ENCODE peak calls at places on chromosomes 1 and 21, in ten cellular contexts. O is stomach, B is ovary, V is sigmoid colon, U is HepG2, A is A549, C is suprapubic skin, X is tibial nerve, I is esophagus muscularis mucosa, G is upper lobe of left lung. P is an unnamed sample.

GRCh38 chr1:224116131-224116530 is 2.2 kb downstream of the FBXO28 start:
- DNase-seq in U (peak), A (peak), B (no peak), X (no peak), V (no peak), O (no peak), C (no peak), I (no peak), G (no peak), P (no peak)

GRCh38 chr21:45387506-45387905 is 17.5 kb upstream of the COL18A1 start:
- DNase-seq in G (no peak), O (no peak), U (no peak), V (no peak), A (no peak), I (no peak), C (peak), X (no peak), B (peak), P (no peak)

GRCh38 chr1:6329392-6329791 is 64.2 kb downstream of the ACOT7 start:
- DNase-seq in X (no peak), U (no peak), I (no peak), B (no peak), C (no peak), O (no peak), G (no peak), A (no peak), V (peak), P (peak)

GRCh38 chr1:217017172-217017571 is 293.9 kb upstream of the ESRRG start:
- DNase-seq in G (no peak), I (no peak), U (no peak), V (no peak), X (no peak), B (no peak), C (no peak), A (no peak), O (no peak), P (no peak)

GRCh38 chr1:232462200-232462599 is 167.7 kb downstream of the SIPA1L2 start:
- DNase-seq in A (peak), X (no peak), G (no peak), I (no peak), C (no peak), O (no peak), B (no peak), U (no peak), V (no peak), P (no peak)

GRCh38 chr1:175073054-175073453 is 5.4 kb downstream of the TNN start:
- DNase-seq in G (no peak), A (no peak), B (no peak), U (no peak), V (no peak), O (no peak), C (no peak), X (peak), I (peak), P (no peak)

GRCh38 chr1:177469519-177469918 is 298.8 kb downstream of the BRINP2 start:
- DNase-seq in A (no peak), V (no peak), C (no peak), X (no peak), G (no peak), I (no peak), O (no peak), B (no peak), U (no peak), P (no peak)

GRCh38 chr1:242228991-242229390 is 230.1 kb upstream of the MAP1LC3C start:
- DNase-seq in B (no peak), C (no peak), O (no peak), V (no peak), I (no peak), G (no peak), U (no peak), X (no peak), A (no peak), P (no peak)

GRCh38 chr1:4076346-4076745 is 176.3 kb upstream of the C1orf174 start:
- DNase-seq in X (no peak), U (no peak), V (peak), I (no peak), A (no peak), B (no peak), O (peak), C (peak), G (peak), P (no peak)

GRCh38 chr1:206935491-206936067 is 10.7 kb downstream of the PIGR start:
- DNase-seq in B (no peak), G (peak), U (peak), O (peak), A (peak), C (no peak), I (no peak), V (no peak), X (no peak), P (peak)

GRCh38 chr1:4939266-4939665 is 284.9 kb downstream of the AJAP1 start:
- DNase-seq in V (no peak), A (no peak), G (no peak), I (no peak), O (no peak), U (no peak), B (no peak), C (no peak), X (no peak), P (no peak)

GRCh38 chr1:25879675-25880074 is 4.2 kb upstream of the PAQR7 start:
- DNase-seq in G (no peak), C (no peak), V (peak), U (no peak), X (no peak), O (peak), B (peak), A (no peak), I (no peak), P (no peak)

GRCh38 chr1:176193663-176194062 is 13.4 kb downstream of the COP1 start:
- DNase-seq in G (no peak), I (no peak), V (no peak), O (no peak), X (no peak), A (no peak), C (no peak), B (no peak), U (no peak), P (no peak)

GRCh38 chr21:39082656-39083376 is 100.4 kb downstream of the PSMG1 start:
- DNase-seq in V (no peak), U (peak), C (no peak), O (peak), X (no peak), A (no peak), G (no peak), B (no peak), I (no peak), P (peak)

GRCh38 chr1:245859510-245860114 is 647.5 kb downstream of the SMYD3 start:
- DNase-seq in O (no peak), U (no peak), C (no peak), G (no peak), V (no peak), A (peak), I (no peak), B (no peak), X (no peak), P (no peak)

GRCh38 chr1:38735651-38736161 is 123.9 kb downstream of the RRAGC start:
- DNase-seq in I (no peak), C (no peak), O (no peak), V (no peak), B (no peak), X (no peak), G (no peak), A (no peak), U (no peak), P (no peak)

GRCh38 chr21:44462090-44462833 is 7.0 kb downstream of the LRRC3 start:
- DNase-seq in I (no peak), V (peak), A (no peak), G (no peak), B (no peak), O (no peak), U (no peak), X (no peak), C (peak), P (no peak)

GRCh38 chr1:31866450-31866801 is 50.6 kb upstream of the SPOCD1 start:
- DNase-seq in I (no peak), X (no peak), A (no peak), U (no peak), B (no peak), C (no peak), O (no peak), V (no peak), G (no peak), P (no peak)

GRCh38 chr21:14876464-14876863 is 188.3 kb downstream of the NRIP1 start:
- DNase-seq in A (no peak), G (no peak), C (no peak), B (no peak), U (no peak), X (no peak), I (no peak), O (no peak), V (no peak), P (peak)

GRCh38 chr21:45599146-45599581 is 44.4 kb upstream of the PCBP3 start:
- DNase-seq in O (no peak), C (peak), V (peak), U (no peak), B (no peak), G (no peak), X (no peak), A (no peak), I (no peak), P (no peak)

GRCh38 chr1:222931018-222931417 is 116.2 kb downstream of the DISP1 start:
- DNase-seq in G (no peak), V (no peak), C (no peak), U (no peak), I (no peak), O (no peak), A (no peak), B (no peak), X (no peak), P (no peak)

GRCh38 chr1:244851546-244852231 is 12.7 kb downstream of the HNRNPU start:
- DNase-seq in A (no peak), X (no peak), U (no peak), V (no peak), C (no peak), I (no peak), B (no peak), O (no peak), G (no peak), P (no peak)

GRCh38 chr1:165845569-165845968 is 18.2 kb downstream of the UCK2 start:
- DNase-seq in U (no peak), A (no peak), O (no peak), X (no peak), I (no peak), V (no peak), G (no peak), B (no peak), C (no peak), P (no peak)

GRCh38 chr1:32468791-32469190 is 3.9 kb downstream of the ZBTB8B start:
- DNase-seq in X (no peak), V (no peak), U (no peak), G (no peak), I (no peak), C (no peak), A (no peak), O (no peak), B (no peak), P (no peak)

GRCh38 chr1:179380299-179380698 is 14.5 kb downstream of the AXDND1 start:
- DNase-seq in U (no peak), X (no peak), A (no peak), O (no peak), G (no peak), B (no peak), I (no peak), V (no peak), C (no peak), P (no peak)

GRCh38 chr1:224205438-224205840 is 22.4 kb downstream of the DEGS1 start:
- DNase-seq in C (no peak), G (no peak), O (no peak), I (no peak), B (no peak), U (peak), X (no peak), A (peak), V (no peak), P (no peak)

GRCh38 chr1:28510350-28511223 is 4.7 kb downstream of the RCC1 start:
- DNase-seq in V (no peak), G (no peak), B (no peak), U (peak), I (no peak), A (peak), O (no peak), C (no peak), X (no peak), P (no peak)
- TF ChIP-seq POLR2A in V (no peak), G (no peak), B (no peak), U (peak), I (no peak), A (no peak), O (no peak), C (no peak), X (no peak), P (no peak)

GRCh38 chr1:85297855-85298629 is 21.6 kb upstream of the BCL10 start:
- DNase-seq in A (peak), O (peak), X (peak), B (peak), C (no peak), I (no peak), V (no peak), U (peak), G (peak), P (no peak)
- TF ChIP-seq EP300 in A (peak), O (no peak), X (peak), B (no peak), C (no peak), I (no peak), V (no peak), U (no peak), G (peak), P (no peak)

GRCh38 chr1:185309566-185309965 is 7.5 kb downstream of the IVNS1ABP start:
- DNase-seq in A (no peak), V (no peak), U (no peak), C (no peak), G (no peak), I (no peak), X (peak), O (peak), B (no peak), P (no peak)
- H3K4me3 ChIP-seq in A (no peak), V (no peak), U (no peak), C (no peak), G (no peak), I (no peak), X (no peak), O (no peak), B (no peak), P (no peak)

DNA sequence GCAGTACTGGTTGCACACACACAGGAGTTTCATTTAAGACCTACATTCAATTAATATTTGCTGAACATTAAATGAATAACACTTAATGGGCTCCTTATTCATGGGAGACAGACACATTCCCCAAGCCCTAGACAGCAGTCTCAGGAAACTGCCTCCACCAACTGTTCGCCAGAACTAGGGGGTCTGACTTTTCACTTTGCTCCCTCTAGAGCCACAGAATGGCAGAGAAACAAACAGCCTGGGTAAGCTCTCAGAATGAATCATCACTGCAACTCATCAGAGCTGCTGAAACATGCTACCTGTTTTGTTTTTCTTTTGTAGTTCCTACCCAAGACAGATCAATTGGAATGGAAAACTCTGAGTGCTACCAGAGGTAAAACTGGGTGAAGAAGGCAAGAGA is 31.7 kb downstream of the ELK4 start:
- DNase-seq in C (no peak), B (no peak), G (no peak), U (no peak), O (no peak), V (no peak), X (no peak), A (no peak), I (peak), P (no peak)
- TF ChIP-seq POLR2A in C (no peak), B (no peak), G (no peak), U (no peak), O (no peak), V (no peak), X (no peak), A (no peak), I (no peak), P (no peak)

GRCh38 chr1:30801826-30802198 is 44.2 kb upstream of the LAPTM5 start:
- DNase-seq in A (peak), U (peak), G (peak), B (peak), V (peak), I (peak), C (peak), O (peak), X (peak), P (peak)
- TF ChIP-seq EP300 in A (no peak), U (no peak), G (no peak), B (no peak), V (no peak), I (no peak), C (no peak), O (no peak), X (no peak), P (no peak)

DNA sequence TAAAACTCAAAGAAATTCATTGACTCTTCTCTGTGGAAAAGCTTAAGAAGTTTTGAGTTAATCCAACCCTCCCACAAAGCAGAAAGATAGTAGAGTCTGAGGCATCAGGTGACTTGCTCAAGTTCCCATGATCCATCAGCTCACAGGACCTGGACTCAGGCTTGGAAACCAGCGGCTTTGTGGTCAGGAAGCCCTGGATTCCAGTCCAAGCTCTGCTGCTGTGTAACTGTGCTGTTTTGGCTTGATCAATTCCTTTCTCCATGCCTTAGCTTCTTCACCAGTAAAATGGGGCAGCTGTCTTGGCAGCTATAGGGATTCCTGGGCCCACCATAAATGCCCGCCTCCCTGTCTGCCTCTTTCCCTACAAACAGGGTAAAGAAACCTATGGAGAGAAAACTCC is 180.2 kb downstream of the HIVEP3 start:
- DNase-seq in C (no peak), A (no peak), O (no peak), G (no peak), X (no peak), V (no peak), B (no peak), I (no peak), U (no peak), P (no peak)
- H3K4me3 ChIP-seq in C (peak), A (no peak), O (no peak), G (no peak), X (peak), V (no peak), B (no peak), I (no peak), U (no peak), P (no peak)

GRCh38 chr1:24120965-24121364 is 9.0 kb upstream of the MYOM3 start:
- DNase-seq in V (no peak), A (no peak), O (no peak), I (no peak), C (no peak), X (no peak), B (no peak), U (no peak), G (no peak), P (no peak)

GRCh38 chr1:24121406-24121805 is 9.5 kb upstream of the MYOM3 start:
- DNase-seq in V (no peak), I (no peak), A (no peak), O (no peak), B (no peak), C (no peak), G (no peak), X (no peak), U (no peak), P (no peak)

GRCh38 chr1:24119489-24119858 is 7.5 kb upstream of the MYOM3 start:
- DNase-seq in V (no peak), X (no peak), G (no peak), B (no peak), C (no peak), U (no peak), A (no peak), O (no peak), I (no peak), P (no peak)

GRCh38 chr1:24118410-24119242 is 6.7 kb upstream of the MYOM3 start:
- DNase-seq in U (peak), X (no peak), A (no peak), C (no peak), B (no peak), V (no peak), O (no peak), G (no peak), I (no peak), P (peak)

GRCh38 chr1:24119859-24120756 is 8.2 kb upstream of the MYOM3 start:
- DNase-seq in I (no peak), O (peak), C (no peak), B (no peak), V (no peak), U (peak), G (peak), A (no peak), X (peak), P (peak)
- TF ChIP-seq POLR2A in I (no peak), O (no peak), C (no peak), B (no peak), V (no peak), U (peak), G (no peak), A (no peak), X (no peak), P (no peak)

GRCh38 chr1:88104234-88104633 is 579.8 kb upstream of the PKN2 start:
- DNase-seq in V (no peak), U (no peak), O (no peak), X (no peak), C (no peak), A (no peak), B (no peak), I (no peak), G (no peak), P (no peak)
- TF ChIP-seq EP300 in V (no peak), U (no peak), O (no peak), X (no peak), C (no peak), A (no peak), B (no peak), I (no peak), G (no peak), P (no peak)

GRCh38 chr1:66751160-66751559 is 1.1 kb upstream of the DYNLT5 start:
- DNase-seq in C (no peak), B (no peak), V (no peak), U (no peak), O (no peak), A (no peak), G (no peak), I (no peak), X (no peak), P (no peak)
- H3K4me3 ChIP-seq in C (no peak), B (no peak), V (no peak), U (no peak), O (no peak), A (no peak), G (no peak), I (no peak), X (no peak), P (no peak)

GRCh38 chr1:18572022-18572920 is 58.4 kb upstream of the PAX7 start:
- DNase-seq in C (no peak), O (no peak), X (no peak), B (no peak), V (no peak), A (no peak), U (no peak), G (no peak), I (no peak), P (no peak)
- TF ChIP-seq POLR2A in C (no peak), O (no peak), X (no peak), B (no peak), V (no peak), A (no peak), U (no peak), G (no peak), I (no peak), P (no peak)

P was measured in transverse colon.